ENCODE peak calls at places on chromosome 1, in four cellular contexts. X is Caco-2; Q is effector memory CD4-positive, alpha-beta T cell; H is HT1080. J is an unnamed sample.

GRCh38 chr1:15997637-15998280 is 6.3 kb upstream of the SRARP start:
- DNase-seq in Q (no peak), X (no peak), H (no peak), J (no peak)

GRCh38 chr1:18998016-18998724 is 41.7 kb upstream of the IFFO2 start:
- DNase-seq in X (no peak), H (no peak), Q (no peak), J (no peak)

GRCh38 chr1:225572422-225572821 is 80.5 kb downstream of the ENAH start:
- DNase-seq in Q (no peak), X (peak; percentile 6), H (peak; percentile 3), J (peak; percentile 14)

GRCh38 chr1:44014365-44015104 is 16.7 kb downstream of the SLC6A9 start:
- DNase-seq in Q (no peak), H (no peak), X (no peak), J (no peak)

GRCh38 chr1:15427280-15427666 is 11.0 kb upstream of the CTRC start:
- DNase-seq in H (no peak), X (no peak), Q (no peak), J (no peak)

GRCh38 chr1:225712391-225712790 is 59.5 kb upstream of the ENAH start:
- DNase-seq in X (no peak), H (no peak), Q (no peak), J (peak; percentile 55)

GRCh38 chr1:61052393-61053280 is 29.7 kb upstream of the NFIA start:
- DNase-seq in Q (no peak), X (no peak), H (no peak), J (no peak)

GRCh38 chr1:40870135-40870728 is 8.1 kb upstream of the CITED4 start:
- DNase-seq in H (peak; percentile 73), X (no peak), Q (no peak), J (no peak)

GRCh38 chr1:220772846-220773245 is 13.9 kb upstream of the MTARC1 start:
- DNase-seq in H (no peak), X (no peak), Q (no peak), J (no peak)

GRCh38 chr1:245370905-245371581 is 216.3 kb downstream of the KIF26B start:
- DNase-seq in X (no peak), H (no peak), Q (no peak), J (no peak)

GRCh38 chr1:234841710-234842231 is 231.8 kb upstream of the IRF2BP2 start:
- DNase-seq in H (no peak), Q (no peak), X (no peak), J (peak; percentile 33)

GRCh38 chr1:16983649-16984048 is 3.2 kb upstream of the MFAP2 start:
- DNase-seq in X (peak; percentile 30), Q (no peak), H (no peak), J (no peak)